ENCODE peak calls at places on chromosomes 7 and 10, in five cellular contexts. W is IMR-90, O is K562, T is A549, P is H1. Y is an unnamed sample.

GRCh38 chr7:106720641-106721040 is 59.7 kb upstream of the CCDC71L start:
- DNase-seq in W (no peak), O (no peak), T (no peak), P (no peak), Y (no peak)

GRCh38 chr7:124898523-124898922 is 31.1 kb downstream of the POT1 start:
- DNase-seq in W (peak; percentile 6), O (no peak), T (no peak), P (no peak), Y (no peak)

GRCh38 chr7:99275496-99275895 is 2.9 kb downstream of the MYH16 start:
- DNase-seq in W (no peak), O (no peak), T (no peak), P (no peak), Y (no peak)

GRCh38 chr7:56538541-56539429 is 422.6 kb upstream of the NUPR2 start:
- DNase-seq in W (no peak), O (no peak), T (no peak), P (no peak), Y (no peak)

GRCh38 chr10:13462551-13462950 is 66.3 kb downstream of the BEND7 start:
- DNase-seq in W (peak; percentile 53), O (no peak), T (no peak), P (no peak), Y (no peak)

GRCh38 chr7:74379938-74380337 is 73.8 kb upstream of the GTF2IRD1 start:
- DNase-seq in W (no peak), O (no peak), T (no peak), P (no peak), Y (no peak)

GRCh38 chr7:143877076-143877475 is 24.9 kb downstream of the TCAF1 start:
- DNase-seq in W (no peak), O (no peak), T (no peak), P (no peak), Y (no peak)

GRCh38 chr10:32984003-32984600 is 26.1 kb upstream of the ITGB1 start:
- DNase-seq in W (no peak), O (no peak), T (no peak), P (no peak), Y (no peak)

GRCh38 chr10:73644015-73644743 is 2.9 kb upstream of the MYOZ1 start:
- DNase-seq in W (peak; percentile 73), O (peak; percentile 74), T (peak; percentile 81), P (no peak), Y (peak; percentile 50)

GRCh38 chr10:29649561-29650551 is 15.1 kb upstream of the SVIL start:
- DNase-seq in W (peak; percentile 93), O (no peak), T (no peak), P (no peak), Y (no peak)

GRCh38 chr10:79079490-79080355 is 11.0 kb downstream of the ZMIZ1 start:
- DNase-seq in W (peak; percentile 71), O (peak; percentile 50), T (peak; percentile 63), P (no peak), Y (no peak)

GRCh38 chr7:141640239-141640840 is 61.6 kb downstream of the DENND11 start:
- DNase-seq in W (peak; percentile 6), O (no peak), T (no peak), P (no peak), Y (no peak)

GRCh38 chr10:110425684-110426293 is 71.9 kb upstream of the DUSP5 start:
- DNase-seq in W (peak; percentile 99), O (no peak), T (peak; percentile 76), P (no peak), Y (peak; percentile 20)

GRCh38 chr10:110474017-110474416 is 23.7 kb upstream of the DUSP5 start:
- DNase-seq in W (no peak), O (no peak), T (no peak), P (no peak), Y (no peak)

GRCh38 chr7:82164813-82165212 is 278.8 kb downstream of the CACNA2D1 start:
- DNase-seq in W (peak; percentile 79), O (no peak), T (no peak), P (no peak), Y (no peak)

GRCh38 chr7:104976966-104977636 is 36.9 kb upstream of the KMT2E start:
- DNase-seq in W (no peak), O (no peak), T (no peak), P (no peak), Y (no peak)

GRCh38 chr10:114920459-114920858 is 17.5 kb upstream of the TRUB1 start:
- DNase-seq in W (no peak), O (no peak), T (no peak), P (no peak), Y (no peak)

GRCh38 chr7:40680657-40681056 is 545.9 kb downstream of the SUGCT start:
- DNase-seq in W (no peak), O (peak; percentile 28), T (peak; percentile 29), P (no peak), Y (peak; percentile 28)

GRCh38 chr7:53398566-53398965 is 363.1 kb downstream of the POM121L12 start:
- DNase-seq in W (no peak), O (no peak), T (no peak), P (no peak), Y (no peak)

GRCh38 chr7:159113056-159113455 is 31.6 kb downstream of the VIPR2 start:
- DNase-seq in W (no peak), O (no peak), T (no peak), P (no peak), Y (no peak)

GRCh38 chr7:36790280-36790679 is 66.0 kb upstream of the AOAH start:
- DNase-seq in W (no peak), O (no peak), T (no peak), P (no peak), Y (no peak)

GRCh38 chr10:93999401-93999851 is 5.7 kb downstream of the PLCE1 start:
- DNase-seq in W (peak; percentile 63), O (no peak), T (no peak), P (no peak), Y (no peak)

GRCh38 chr10:86936661-86937501 is 20.5 kb downstream of the MMRN2 start:
- DNase-seq in W (peak; percentile 68), O (no peak), T (no peak), P (no peak), Y (no peak)

GRCh38 chr10:1579141-1579491 is 158.2 kb downstream of the ADARB2 start:
- DNase-seq in W (no peak), O (no peak), T (no peak), P (no peak), Y (no peak)

GRCh38 chr7:140049339-140050024 is 13.3 kb downstream of the PARP12 start:
- DNase-seq in W (no peak), O (no peak), T (no peak), P (no peak), Y (peak; percentile 98)

GRCh38 chr10:128863823-128864405 is 603.1 kb upstream of the MGMT start:
- DNase-seq in W (no peak), O (no peak), T (no peak), P (no peak), Y (no peak)

GRCh38 chr7:87225696-87226095 is 6.2 kb upstream of the TMEM243 start:
- DNase-seq in W (peak; percentile 72), O (no peak), T (no peak), P (no peak), Y (no peak)

GRCh38 chr7:118872568-118872967 is 648.1 kb downstream of the ANKRD7 start:
- DNase-seq in W (no peak), O (no peak), T (no peak), P (no peak), Y (peak; percentile 31)

GRCh38 chr7:69411466-69411865 is 186.8 kb upstream of the AUTS2 start:
- DNase-seq in W (no peak), O (no peak), T (no peak), P (no peak), Y (no peak)

GRCh38 chr10:129939416-129940275 is 24.4 kb downstream of the EBF3 start:
- DNase-seq in W (no peak), O (no peak), T (no peak), P (no peak), Y (no peak)

GRCh38 chr10:128629111-128630096 is 503.2 kb upstream of the MKI67 start:
- DNase-seq in W (no peak), O (peak; percentile 53), T (peak; percentile 15), P (no peak), Y (peak; percentile 9)

GRCh38 chr10:88131561-88132139 is 268.2 kb downstream of the PTEN start:
- DNase-seq in W (no peak), O (no peak), T (no peak), P (no peak), Y (no peak)

GRCh38 chr10:78215645-78216044 is 182.0 kb downstream of the RPS24 start:
- DNase-seq in W (peak; percentile 61), O (no peak), T (no peak), P (no peak), Y (no peak)

GRCh38 chr7:55236454-55236853 is 128.7 kb upstream of the LANCL2 start:
- DNase-seq in W (no peak), O (no peak), T (no peak), P (no peak), Y (no peak)

GRCh38 chr7:73429218-73429617 is 4.4 kb upstream of the FZD9 start:
- DNase-seq in W (peak; percentile 38), O (peak; percentile 46), T (no peak), P (no peak), Y (no peak)

GRCh38 chr7:10460474-10460873 is 513.2 kb upstream of the PHF14 start:
- DNase-seq in W (no peak), O (no peak), T (no peak), P (no peak), Y (no peak)
- TF ChIP-seq MAFK in W (no peak), O (no peak), T (no peak), P (no peak), Y (no peak)

GRCh38 chr10:16953270-16953669 is 136.0 kb upstream of the RSU1 start:
- DNase-seq in W (no peak), O (no peak), T (no peak), P (no peak), Y (no peak)
- TF ChIP-seq MAFK in W (no peak), O (no peak), T (no peak), P (no peak), Y (no peak)

GRCh38 chr10:82737556-82737955 is 862.6 kb downstream of the NRG3 start:
- DNase-seq in W (no peak), O (no peak), T (no peak), P (no peak), Y (no peak)

GRCh38 chr10:82742901-82743300 is 867.9 kb downstream of the NRG3 start:
- DNase-seq in W (no peak), O (no peak), T (no peak), P (no peak), Y (no peak)

GRCh38 chr10:82742478-82742877 is 867.5 kb downstream of the NRG3 start:
- DNase-seq in W (no peak), O (no peak), T (no peak), P (no peak), Y (no peak)
- TF ChIP-seq MAFK in W (no peak), O (no peak), T (no peak), P (no peak), Y (no peak)

DNA sequence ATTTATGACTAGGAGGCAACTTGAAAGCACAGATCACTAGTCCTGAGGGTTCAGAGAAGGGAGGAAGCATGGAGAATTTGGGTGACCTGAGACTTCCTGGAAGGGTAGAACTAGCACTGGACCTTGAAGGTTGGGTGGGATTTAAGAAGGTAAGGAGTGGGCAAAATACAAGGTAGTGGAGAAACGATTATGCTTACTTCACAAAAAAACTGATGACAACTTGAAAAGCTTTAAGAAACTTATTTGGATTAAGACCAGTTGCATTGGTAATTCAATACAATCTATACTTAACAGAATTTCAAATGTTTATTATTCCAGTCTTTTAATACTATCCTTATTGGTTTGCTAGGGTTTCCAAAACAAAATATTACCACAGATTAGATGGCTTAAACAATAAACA is 198.6 kb upstream of the MDFIC start:
- DNase-seq in W (no peak), O (no peak), T (no peak), P (no peak), Y (no peak)
- TF ChIP-seq MAFK in W (peak; percentile 52), O (no peak), T (peak; percentile 51), P (no peak), Y (peak; percentile 77)

Y was measured in HepG2.